ENCODE peak calls at places on chromosome X, in four cellular contexts. C is effector memory CD4-positive, alpha-beta T cell; F is tibial artery; E is uterus. X is an unnamed sample. For H3K27me3, the result is how much of the 10 kb centered on the place peaks cover.

GRCh38 chrX:138886769-138887168 is 175.3 kb upstream of the FGF13 start:
- DNase-seq in C (no peak), F (no peak), E (no peak), X (no peak)

GRCh38 chrX:15790766-15791380 is 589 bp downstream of the ZRSR2 start:
- DNase-seq in C (no peak), F (no peak), E (no peak), X (no peak)

GRCh38 chrX:7074135-7074907 is 73.2 kb upstream of the STS start:
- DNase-seq in C (no peak), F (no peak), E (no peak), X (no peak)

GRCh38 chrX:65924938-65925507 is 114.9 kb downstream of the VSIG4 start:
- DNase-seq in C (no peak), F (no peak), E (no peak), X (no peak)

GRCh38 chrX:48848847-48849246 is 13.4 kb upstream of the PCSK1N start:
- DNase-seq in C (no peak), F (no peak), E (no peak), X (no peak)

GRCh38 chrX:11100281-11101035 is 10.7 kb upstream of the HCCS start:
- DNase-seq in C (no peak), F (peak), E (peak), X (no peak)

GRCh38 chrX:112113460-112113859 is 30.9 kb upstream of the TRPC5 start:
- DNase-seq in C (no peak), F (no peak), E (no peak), X (no peak)

GRCh38 chrX:65643046-65643785 is 24.2 kb upstream of the MSN start:
- DNase-seq in C (no peak), F (no peak), E (peak), X (peak)

GRCh38 chrX:100217547-100217946 is 192.5 kb downstream of the PCDH19 start:
- DNase-seq in C (no peak), F (no peak), E (no peak), X (no peak)
- H3K27me3 ChIP-seq in C (under half), F (under half), E (under half), X (under half)

DNA sequence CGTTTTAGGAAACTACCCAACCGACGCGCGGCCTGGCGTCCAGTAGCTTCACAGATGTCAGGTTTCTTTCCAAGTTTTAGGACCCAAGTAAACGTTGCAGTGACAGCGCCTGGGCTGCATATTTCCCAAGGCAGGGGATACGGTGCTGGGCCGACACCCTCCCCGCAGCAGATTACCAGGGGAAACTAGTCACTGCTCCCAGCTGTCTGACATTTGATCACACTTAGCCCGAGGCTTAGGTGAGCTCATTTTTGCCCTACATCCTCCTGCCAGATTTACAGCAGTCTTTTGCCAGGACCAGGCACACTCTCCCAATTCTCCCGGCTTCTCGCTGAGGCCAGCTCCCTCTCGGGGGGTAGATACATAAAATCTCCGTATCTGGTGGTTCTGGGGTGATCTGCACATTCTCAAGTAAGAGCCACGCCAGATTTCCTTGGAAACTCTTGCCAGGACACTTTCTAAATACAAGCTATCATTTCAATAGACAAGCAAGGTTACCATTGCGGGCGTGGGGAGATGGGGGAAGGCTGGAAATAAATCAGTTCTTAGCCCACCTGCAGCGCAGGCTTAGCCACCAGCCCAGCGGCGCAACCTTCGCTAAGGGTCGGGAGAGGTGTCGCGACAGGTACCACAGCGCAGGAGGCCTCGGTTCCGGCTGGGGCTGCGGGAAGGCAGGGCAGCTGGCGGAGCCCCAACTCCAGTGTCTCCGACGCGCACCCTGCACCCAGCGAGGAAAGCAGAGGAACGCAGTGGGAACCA is 2.5 kb upstream of the SOX3 start:
- DNase-seq in C (no peak), F (no peak), E (no peak), X (no peak)
- H3K27me3 ChIP-seq in C (under half), F (under half), E (half or more), X (half or more)

GRCh38 chrX:114181195-114181594 is 402.7 kb upstream of the HTR2C start:
- DNase-seq in C (no peak), F (no peak), E (no peak), X (no peak)
- H3K27me3 ChIP-seq in C (under half), F (under half), E (under half), X (under half)

DNA sequence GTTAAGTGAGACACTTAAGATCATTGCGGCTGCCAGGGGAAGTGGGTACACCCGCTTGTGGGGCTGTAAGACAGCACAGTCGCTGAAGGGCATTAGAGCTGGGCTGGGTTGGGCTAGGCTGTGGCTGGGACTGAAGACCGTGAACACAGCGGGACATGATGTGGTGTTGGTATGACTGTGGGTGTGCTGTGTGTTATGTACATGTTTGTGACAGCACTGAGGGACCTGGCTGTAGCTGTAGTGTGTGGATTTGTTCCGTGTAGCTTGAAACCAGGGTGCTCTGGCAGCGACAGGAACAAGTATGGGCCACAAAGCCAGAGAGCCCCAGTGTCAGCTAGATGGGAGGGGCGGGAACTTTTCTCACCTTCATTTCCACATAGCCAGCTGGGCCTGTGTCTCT is 82.1 kb downstream of the NHSL2 start:
- DNase-seq in C (peak), F (no peak), E (no peak), X (no peak)
- H3K27me3 ChIP-seq in C (under half), F (under half), E (under half), X (under half)

X was measured in upper lobe of left lung.